ENCODE peak calls at places on chromosomes 3 and 15, in four cellular contexts. Q is GM12865, C is endothelial cell of umbilical vein, M is psoas muscle. T is an unnamed sample.

GRCh38 chr15:96415513-96416217 is 85.2 kb downstream of the NR2F2 start:
- DNase-seq in Q (no peak), C (no peak), M (no peak), T (no peak)

GRCh38 chr3:17579289-17580031 is 163.0 kb downstream of the TBC1D5 start:
- DNase-seq in Q (peak), C (peak), M (no peak), T (no peak)

GRCh38 chr3:47266709-47267489 is 15.7 kb downstream of the KIF9 start:
- DNase-seq in Q (peak), C (peak), M (peak), T (peak)

GRCh38 chr3:58052373-58053273 is 44.4 kb downstream of the FLNB start:
- DNase-seq in Q (peak), C (peak), M (peak), T (peak)

GRCh38 chr3:196218155-196218712 is 1.9 kb downstream of the SLC51A start:
- DNase-seq in Q (no peak), C (no peak), M (no peak), T (no peak)

GRCh38 chr15:69511015-69511414 is 58.4 kb downstream of the RPLP1 start:
- DNase-seq in Q (no peak), C (no peak), M (no peak), T (no peak)

GRCh38 chr3:51948016-51948580 is 5.9 kb downstream of the PARP3 start:
- DNase-seq in Q (no peak), C (no peak), M (no peak), T (no peak)

GRCh38 chr15:56207092-56207491 is 36.6 kb downstream of the RFX7 start:
- DNase-seq in Q (peak), C (no peak), M (no peak), T (no peak)

GRCh38 chr15:99592135-99592845 is 26.5 kb downstream of the MEF2A start:
- DNase-seq in Q (no peak), C (peak), M (no peak), T (peak)

GRCh38 chr3:30352919-30353318 is 253.5 kb upstream of the TGFBR2 start:
- DNase-seq in Q (no peak), C (peak), M (no peak), T (no peak)

GRCh38 chr3:46368569-46368968 is 2.2 kb upstream of the CCR5 start:
- DNase-seq in Q (peak), C (no peak), M (peak), T (peak)

GRCh38 chr3:45064512-45065372 is 38.6 kb downstream of the CLEC3B start:
- DNase-seq in Q (no peak), C (peak), M (peak), T (peak)

GRCh38 chr3:148990211-148990610 is 1.1 kb upstream of the GYG1 start:
- DNase-seq in Q (peak), C (no peak), M (no peak), T (peak)

GRCh38 chr3:94076055-94076454 is 13.2 kb downstream of the NSUN3 start:
- DNase-seq in Q (no peak), C (no peak), M (no peak), T (peak)

GRCh38 chr3:105495021-105495420 is 128.3 kb downstream of the ALCAM start:
- DNase-seq in Q (no peak), C (no peak), M (no peak), T (peak)

GRCh38 chr15:29139540-29140459 is 129.8 kb downstream of the NSMCE3 start:
- DNase-seq in Q (peak), C (peak), M (peak), T (peak)
- TF ChIP-seq CTCF in Q (peak), C (peak), M (peak), T (peak)

GRCh38 chr15:101568821-101569555 is 79.5 kb upstream of the PCSK6 start:
- DNase-seq in Q (no peak), C (no peak), M (no peak), T (no peak)
- H3K4me3 ChIP-seq in Q (no peak), C (no peak), M (no peak), T (no peak)

GRCh38 chr3:144636833-144637232 is 665.2 kb downstream of the DIPK2A start:
- DNase-seq in Q (peak), C (no peak), M (no peak), T (no peak)
- TF ChIP-seq CTCF in Q (peak), C (no peak), M (no peak), T (no peak)

GRCh38 chr3:186788482-186789370 is 5.3 kb downstream of the EIF4A2 start:
- DNase-seq in Q (peak), C (no peak), M (no peak), T (no peak)

GRCh38 chr3:186784820-186785516 is 1.6 kb downstream of the EIF4A2 start:
- DNase-seq in Q (peak), C (no peak), M (no peak), T (no peak)

GRCh38 chr3:186785517-186786018 is 2.2 kb downstream of the EIF4A2 start:
- DNase-seq in Q (no peak), C (no peak), M (no peak), T (no peak)

GRCh38 chr3:186787642-186788481 is 4.5 kb downstream of the EIF4A2 start:
- DNase-seq in Q (peak), C (no peak), M (no peak), T (no peak)

DNA sequence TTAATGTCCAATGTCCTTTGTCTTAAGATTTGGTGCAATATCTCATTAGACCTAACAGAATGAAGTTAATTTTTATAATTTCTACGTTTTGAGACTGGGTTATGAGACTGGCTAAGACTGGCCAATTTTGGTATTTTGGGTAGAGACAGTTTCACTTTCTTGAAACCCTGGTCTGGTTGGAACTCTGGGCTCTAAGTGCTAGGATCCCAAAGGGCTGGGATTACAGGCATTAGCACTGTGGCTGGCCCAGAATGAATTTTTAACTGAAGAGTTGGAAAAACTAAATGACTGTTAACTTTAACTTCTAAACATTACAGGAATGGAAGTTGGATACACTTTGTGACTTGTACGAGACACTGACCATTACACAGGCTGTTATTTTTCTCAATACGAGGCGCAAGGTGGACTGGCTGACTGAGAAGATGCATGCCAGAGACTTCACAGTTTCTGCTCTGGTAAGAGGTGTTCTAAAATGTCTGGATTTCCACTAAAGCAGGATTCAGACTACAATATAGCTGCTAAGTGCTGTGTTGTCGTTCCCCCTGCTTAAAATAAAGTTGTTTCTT is 3.5 kb downstream of the EIF4A2 start:
- DNase-seq in Q (peak), C (no peak), M (no peak), T (no peak)
- H3K4me3 ChIP-seq in Q (peak), C (peak), M (peak), T (peak)

GRCh38 chr15:68158046-68158628 is 47.0 kb downstream of the CALML4 start:
- DNase-seq in Q (no peak), C (no peak), M (no peak), T (no peak)

GRCh38 chr15:68157074-68157473 is 48.1 kb downstream of the CALML4 start:
- DNase-seq in Q (no peak), C (no peak), M (no peak), T (no peak)

GRCh38 chr15:68152342-68152741 is 52.8 kb downstream of the CALML4 start:
- DNase-seq in Q (no peak), C (no peak), M (no peak), T (no peak)

GRCh38 chr15:68151277-68151676 is 53.9 kb downstream of the CALML4 start:
- DNase-seq in Q (no peak), C (no peak), M (no peak), T (peak)

DNA sequence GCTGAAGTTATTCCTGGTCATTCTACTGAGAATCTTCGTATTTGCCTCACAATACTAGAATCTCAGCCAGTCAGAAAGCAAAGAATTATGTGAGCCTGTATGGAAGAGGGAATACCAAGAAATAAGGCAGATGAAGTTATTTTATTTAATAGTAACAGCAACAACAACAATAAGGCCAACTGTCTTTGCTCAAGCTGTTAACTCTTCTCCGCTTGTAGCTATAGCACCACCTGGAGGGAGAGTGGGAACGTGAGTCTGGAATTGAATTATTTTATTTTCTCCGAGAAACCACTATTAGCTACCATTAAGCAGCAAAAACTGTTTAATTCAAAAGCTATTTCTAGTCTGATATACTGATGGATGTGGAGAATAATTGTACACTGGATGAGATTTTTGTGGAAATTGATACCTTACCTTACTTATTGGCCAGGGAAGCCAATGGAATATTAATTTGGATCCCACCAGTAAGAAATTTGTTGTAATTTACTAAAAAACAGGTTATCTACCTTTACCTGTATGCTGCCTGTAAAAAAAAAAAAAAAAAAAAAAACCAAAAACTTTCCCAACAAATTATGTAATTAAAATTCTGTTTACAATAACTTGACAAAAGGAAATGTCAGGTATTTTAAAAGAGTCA is 50.1 kb downstream of the CALML4 start:
- DNase-seq in Q (peak), C (peak), M (no peak), T (peak)
- TF ChIP-seq CTCF in Q (peak), C (peak), M (peak), T (peak)

DNA sequence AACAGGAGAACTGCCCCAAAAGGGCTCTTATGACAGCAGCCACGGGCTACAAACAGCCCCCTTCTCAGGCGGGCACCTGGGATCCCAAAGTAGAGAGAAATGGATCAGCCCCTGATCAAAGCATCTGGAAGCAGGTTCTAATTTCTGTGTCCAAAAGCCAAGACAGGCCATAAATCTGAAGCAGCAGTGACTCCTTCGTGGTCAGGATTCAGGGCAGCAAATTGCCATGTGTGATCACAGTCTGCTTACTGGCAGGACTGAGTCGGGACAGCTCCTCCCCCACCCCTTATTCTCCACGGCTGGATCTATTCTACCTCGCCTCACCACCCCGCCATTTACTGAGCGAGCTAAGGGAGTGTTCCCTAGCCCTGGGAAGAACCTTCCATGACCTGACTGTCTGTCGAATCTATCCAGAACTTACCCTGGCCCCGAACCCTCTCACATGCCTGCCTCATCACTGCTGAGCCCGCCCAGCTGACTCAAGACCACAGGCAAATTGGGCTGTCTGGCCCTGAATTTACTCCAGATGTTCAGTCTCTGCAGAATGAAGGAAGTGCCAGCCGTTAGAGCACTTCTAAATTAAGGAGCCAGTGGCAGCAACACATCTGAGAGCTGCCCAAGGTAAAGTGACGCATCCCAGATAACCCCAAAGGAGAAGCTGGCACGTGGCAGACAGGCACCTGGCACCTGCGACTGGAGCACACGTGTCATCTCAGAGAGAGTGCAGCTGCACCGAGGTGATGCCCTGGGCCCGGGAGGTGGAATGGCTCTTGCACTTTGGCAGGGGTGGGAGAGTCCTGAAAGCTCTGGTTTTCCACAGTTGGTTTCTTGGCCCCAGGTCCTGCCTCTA is 1.3 kb downstream of the LRRC15 start:
- DNase-seq in Q (no peak), C (no peak), M (no peak), T (peak)
- H3K4me3 ChIP-seq in Q (no peak), C (no peak), M (no peak), T (no peak)

DNA sequence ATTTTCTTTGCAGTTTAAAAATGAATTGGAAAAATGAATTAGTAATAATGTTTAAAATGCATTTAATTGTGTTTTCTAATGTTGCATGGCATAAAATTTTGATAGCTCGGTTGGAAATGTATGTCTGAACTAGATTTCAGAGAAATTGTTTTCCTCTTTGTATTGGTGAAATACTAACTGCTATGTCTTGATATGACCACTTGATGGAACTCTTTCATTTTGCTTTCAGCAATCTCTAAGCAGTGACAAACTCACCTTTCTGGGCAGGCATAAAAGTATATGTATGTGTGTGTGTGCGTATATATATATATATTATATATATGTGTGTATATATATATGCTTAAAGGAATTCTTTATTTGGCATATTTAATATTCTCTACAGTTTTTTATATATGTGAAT is 239.3 kb upstream of the ZNF717 start:
- DNase-seq in Q (peak), C (no peak), M (no peak), T (peak)
- TF ChIP-seq CTCF in Q (peak), C (no peak), M (no peak), T (peak)

GRCh38 chr3:112302061-112302830 is 8.2 kb upstream of the SLC9C1 start:
- DNase-seq in Q (no peak), C (no peak), M (no peak), T (no peak)

GRCh38 chr3:112303811-112304325 is 9.9 kb upstream of the SLC9C1 start:
- DNase-seq in Q (peak), C (peak), M (no peak), T (peak)

GRCh38 chr3:112302881-112303761 is 9.1 kb upstream of the SLC9C1 start:
- DNase-seq in Q (peak), C (peak), M (no peak), T (peak)

GRCh38 chr3:112306825-112307224 is 12.8 kb upstream of the SLC9C1 start:
- DNase-seq in Q (no peak), C (no peak), M (no peak), T (no peak)

GRCh38 chr3:112304611-112305010 is 10.6 kb upstream of the SLC9C1 start:
- DNase-seq in Q (no peak), C (no peak), M (no peak), T (peak)
- H3K4me3 ChIP-seq in Q (no peak), C (no peak), M (peak), T (no peak)

GRCh38 chr3:170040283-170040907 is 2.6 kb downstream of the GPR160 start:
- DNase-seq in Q (no peak), C (no peak), M (no peak), T (no peak)

GRCh38 chr3:170037463-170038433 is at the start of gene GPR160:
- DNase-seq in Q (peak), C (peak), M (peak), T (peak)

GRCh38 chr3:170033489-170033888 is 4.3 kb upstream of the GPR160 start:
- DNase-seq in Q (no peak), C (no peak), M (no peak), T (no peak)

GRCh38 chr3:170043506-170043905 is 5.7 kb downstream of the GPR160 start:
- DNase-seq in Q (no peak), C (no peak), M (no peak), T (no peak)

GRCh38 chr3:170038434-170039110 is 777 bp downstream of the GPR160 start:
- DNase-seq in Q (peak), C (no peak), M (no peak), T (no peak)
- TF ChIP-seq CTCF in Q (peak), C (no peak), M (no peak), T (no peak)

T was measured in fibroblast of mammary gland.